ENCODE peak calls at places on chromosomes 2 and 18, in six cellular contexts. P is HepG2, V is upper lobe of left lung, Z is GM12878, J is K562, L is A549. I is an unnamed sample.
A peak's percentile ranks its signal among the peaks of the same experiment; 100 is the strongest.

GRCh38 chr18:50428531-50429206 is 53.8 kb downstream of the SKA1 start:
- ATAC-seq in L (no peak), P (no peak), J (no peak), Z (no peak), V (no peak), I (no peak)

GRCh38 chr2:115880558-115880957 is 1438.1 kb downstream of the DPP10 start:
- ATAC-seq in J (no peak), Z (no peak), V (no peak), P (no peak), L (no peak), I (no peak)

GRCh38 chr2:235605306-235605998 is 111.6 kb downstream of the AGAP1 start:
- ATAC-seq in V (peak; percentile 69), L (no peak), P (no peak), Z (no peak), J (no peak), I (peak; percentile 96)

GRCh38 chr18:30970201-30970816 is 72.2 kb downstream of the DSC3 start:
- ATAC-seq in Z (peak; percentile 35), L (no peak), J (peak; percentile 54), V (no peak), P (no peak), I (no peak)

GRCh38 chr2:30113617-30114293 is 33.1 kb upstream of the YPEL5 start:
- ATAC-seq in V (no peak), Z (no peak), J (no peak), P (peak; percentile 66), L (peak; percentile 64), I (peak; percentile 44)

GRCh38 chr18:48543228-48543627 is 4.4 kb downstream of the CTIF start:
- ATAC-seq in Z (no peak), J (no peak), L (no peak), V (no peak), P (no peak), I (no peak)

GRCh38 chr18:58212274-58212673 is 168.2 kb downstream of the NEDD4L start:
- ATAC-seq in J (no peak), V (no peak), Z (peak; percentile 68), P (no peak), L (no peak), I (no peak)

GRCh38 chr2:99348173-99348572 is 11.0 kb downstream of the EIF5B start:
- ATAC-seq in J (no peak), P (no peak), V (no peak), Z (peak; percentile 86), L (no peak), I (no peak)

GRCh38 chr18:77099501-77100370 is 32.8 kb downstream of the MBP start:
- ATAC-seq in V (no peak), P (no peak), J (no peak), Z (no peak), L (no peak), I (no peak)

GRCh38 chr2:215395687-215396460 is 40.0 kb downstream of the FN1 start:
- ATAC-seq in J (no peak), P (no peak), Z (no peak), V (no peak), L (no peak), I (no peak)

GRCh38 chr2:227349989-227350648 is 25.1 kb downstream of the MFF start:
- ATAC-seq in P (no peak), L (no peak), V (no peak), J (no peak), Z (no peak), I (no peak)

GRCh38 chr2:127094509-127095366 is 12.2 kb downstream of the BIN1 start:
- ATAC-seq in V (no peak), J (no peak), L (peak; percentile 35), Z (no peak), P (peak; percentile 12), I (peak; percentile 61)

GRCh38 chr2:164015328-164016123 is 279.7 kb upstream of the FIGN start:
- ATAC-seq in J (no peak), Z (peak; percentile 99), L (no peak), P (peak; percentile 57), V (no peak), I (no peak)

GRCh38 chr2:64646007-64646880 is 7.5 kb downstream of the SERTAD2 start:
- ATAC-seq in Z (no peak), J (no peak), L (no peak), V (no peak), P (no peak), I (no peak)

GRCh38 chr18:47944972-47945843 is 14.7 kb upstream of the SMAD2 start:
- ATAC-seq in V (no peak), L (peak; percentile 54), J (no peak), P (no peak), Z (peak; percentile 93), I (no peak)

GRCh38 chr18:13541621-13542519 is 184.5 kb downstream of the FAM210A start:
- ATAC-seq in J (peak; percentile 49), V (no peak), P (peak; percentile 94), Z (no peak), L (peak; percentile 72), I (peak; percentile 60)

GRCh38 chr2:212344131-212344530 is 194.5 kb downstream of the ERBB4 start:
- ATAC-seq in Z (no peak), V (no peak), L (no peak), J (no peak), P (no peak), I (no peak)

GRCh38 chr2:216516730-216517350 is 18.2 kb downstream of the RPL37A start:
- ATAC-seq in V (no peak), P (peak; percentile 34), Z (peak; percentile 76), J (peak; percentile 79), L (peak; percentile 57), I (no peak)

GRCh38 chr2:194867328-194867727 is 789.7 kb upstream of the SLC39A10 start:
- ATAC-seq in J (no peak), V (no peak), Z (peak; percentile 87), P (peak; percentile 52), L (no peak), I (no peak)
- TF ChIP-seq CTCF in J (no peak), V (peak; percentile 16), Z (peak; percentile 42), P (peak; percentile 11), L (peak; percentile 52), I (no peak)

DNA sequence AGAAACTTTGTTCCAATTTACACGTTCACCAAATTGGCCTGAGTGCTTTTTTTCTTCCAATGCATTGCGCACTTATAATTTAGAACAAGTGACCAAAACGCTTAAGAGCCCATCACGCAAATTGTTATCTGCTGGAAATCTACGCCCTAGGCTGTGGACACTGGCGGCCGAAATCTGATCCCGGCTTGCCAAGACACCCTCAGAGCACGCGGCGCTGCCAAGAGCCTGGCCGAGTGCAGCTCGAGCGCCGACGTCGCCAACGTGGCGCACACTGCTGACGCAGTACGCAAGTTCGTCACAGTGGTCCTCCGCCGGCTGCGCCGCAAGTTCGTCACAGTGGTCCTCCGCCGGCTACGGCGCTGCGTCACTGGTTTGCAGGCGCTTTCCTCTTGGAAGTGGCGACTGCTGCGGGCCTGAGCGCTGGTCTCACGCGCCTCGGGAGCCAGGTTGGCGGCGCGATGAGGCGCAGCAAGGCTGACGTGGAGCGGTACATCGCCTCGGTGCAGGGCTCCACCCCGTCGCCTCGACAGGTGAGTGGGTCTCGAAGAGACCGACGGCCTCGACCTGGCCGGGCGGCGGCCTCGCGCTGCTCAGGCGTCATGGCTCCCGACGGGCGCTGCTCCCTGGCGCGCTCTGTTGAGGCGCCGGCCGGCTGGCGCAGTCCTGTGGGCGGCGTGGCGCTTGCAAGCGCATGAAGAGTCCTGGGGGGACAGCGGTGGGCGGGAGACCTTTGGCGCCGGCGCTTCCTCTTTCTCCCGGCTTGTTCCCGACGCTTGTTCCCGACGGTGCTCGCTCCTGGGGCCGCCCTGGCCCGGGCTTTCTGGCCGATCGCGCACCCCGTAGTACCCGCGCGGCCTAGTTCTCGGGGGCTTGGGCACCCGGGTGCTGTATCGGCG is at the start of gene RANBP2:
- ATAC-seq in L (peak; percentile 100), J (peak; percentile 92), Z (peak; percentile 96), V (peak; percentile 100), P (peak; percentile 94), I (peak; percentile 100)
- TF ChIP-seq EP300 in L (no peak), J (peak; percentile 57), Z (no peak), V (no peak), P (peak; percentile 66), I (peak; percentile 27)

GRCh38 chr18:79747156-79747845 is 50.4 kb upstream of the KCNG2 start:
- ATAC-seq in J (no peak), V (no peak), Z (no peak), P (no peak), L (no peak), I (no peak)
- TF ChIP-seq CTCF in J (no peak), V (no peak), Z (no peak), P (no peak), L (no peak), I (no peak)

GRCh38 chr2:48808311-48808710 is 52.8 kb upstream of the LHCGR start:
- ATAC-seq in Z (no peak), V (no peak), L (no peak), P (no peak), J (no peak), I (no peak)
- TF ChIP-seq EP300 in Z (no peak), V (no peak), L (no peak), P (no peak), J (no peak), I (no peak)

GRCh38 chr2:120317916-120318315 is 28.0 kb upstream of the INHBB start:
- ATAC-seq in Z (no peak), J (no peak), L (no peak), P (no peak), V (no peak), I (no peak)
- TF ChIP-seq CTCF in Z (no peak), J (no peak), L (no peak), P (no peak), V (no peak), I (no peak)